ENCODE peak calls at places on chromosomes 16 and 17, in four cellular contexts. F, R, M and W are unnamed samples.
A peak's percentile ranks its signal among the peaks of the same experiment; 100 is the strongest.

GRCh38 chr17:77085916-77086432 is 54.8 kb upstream of the SEC14L1 start:
- DNase-seq in F (peak; percentile 84), R (peak; percentile 47), M (no peak), W (peak; percentile 91)

GRCh38 chr17:40399185-40399584 is 18.5 kb downstream of the TOP2A start:
- DNase-seq in F (peak; percentile 66), R (peak; percentile 28), M (peak; percentile 73), W (peak; percentile 26)

GRCh38 chr17:50269477-50270429 is 4.5 kb upstream of the TMEM92 start:
- DNase-seq in F (peak; percentile 66), R (peak; percentile 72), M (peak; percentile 88), W (peak; percentile 73)

GRCh38 chr17:64024215-64024654 is 3.8 kb upstream of the ICAM2 start:
- DNase-seq in F (no peak), R (no peak), M (no peak), W (no peak)

GRCh38 chr16:65121870-65122723 is at the start of gene CDH11:
- DNase-seq in F (no peak), R (no peak), M (peak; percentile 78), W (no peak)

GRCh38 chr16:89183975-89184684 is 12.6 kb downstream of the CDH15 start:
- DNase-seq in F (no peak), R (no peak), M (no peak), W (no peak)

GRCh38 chr16:27430923-27431484 is 29.0 kb downstream of the IL21R start:
- DNase-seq in F (peak; percentile 70), R (no peak), M (no peak), W (no peak)

GRCh38 chr17:38967290-38967738 is at the start of gene FBXO47:
- DNase-seq in F (peak; percentile 93), R (no peak), M (peak; percentile 100), W (no peak)

GRCh38 chr17:70905796-70906195 is 736.5 kb downstream of the KCNJ2 start:
- DNase-seq in F (no peak), R (no peak), M (no peak), W (no peak)

GRCh38 chr17:63697341-63698286 is 2.3 kb downstream of the LIMD2 start:
- DNase-seq in F (peak; percentile 91), R (peak; percentile 78), M (peak; percentile 75), W (peak; percentile 72)

DNA sequence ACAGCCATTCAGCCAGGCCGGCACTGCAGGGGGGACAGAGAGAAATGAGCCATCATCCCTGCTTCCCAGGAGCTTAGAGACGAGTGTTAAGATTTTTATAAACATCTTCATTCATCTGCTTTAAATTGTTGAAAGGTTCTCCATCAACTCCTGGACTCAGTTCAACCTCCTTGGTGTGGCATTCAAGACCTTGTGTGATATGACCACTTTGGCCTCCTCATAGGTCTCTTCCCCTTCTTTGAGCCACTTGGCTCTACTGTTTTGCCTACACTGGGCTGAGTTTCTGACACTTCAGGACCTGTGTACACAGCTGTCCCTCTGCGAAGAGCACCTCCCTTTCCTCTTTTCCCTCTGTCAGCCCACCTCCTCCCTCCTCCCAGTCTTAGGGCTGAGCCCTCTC is 4.3 kb downstream of the DOC2B start:
- DNase-seq in F (no peak), R (no peak), M (no peak), W (no peak)
- H2AFZ ChIP-seq in F (no peak overlapping the region), R (no peak overlapping the region), M (no peak overlapping the region), W (no peak overlapping the region)

GRCh38 chr16:12185563-12185962 is 209.0 kb downstream of the SNX29 start:
- DNase-seq in F (no peak), R (no peak), M (no peak), W (no peak)

GRCh38 chr16:12184419-12184831 is 207.9 kb downstream of the SNX29 start:
- DNase-seq in F (no peak), R (no peak), M (no peak), W (no peak)

GRCh38 chr16:12187939-12188673 is 211.6 kb downstream of the SNX29 start:
- DNase-seq in F (no peak), R (no peak), M (no peak), W (no peak)

GRCh38 chr16:12188674-12189249 is 212.2 kb downstream of the SNX29 start:
- DNase-seq in F (no peak), R (no peak), M (no peak), W (no peak)

GRCh38 chr16:12186774-12187335 is 210.3 kb downstream of the SNX29 start:
- DNase-seq in F (no peak), R (no peak), M (no peak), W (no peak)
- H3K79me2 ChIP-seq in F (no peaks in the 10 kb centered on the region), R (no peaks in the 10 kb centered on the region), M (no peaks in the 10 kb centered on the region), W (peaks cover 36% of the 10 kb centered on the region)

GRCh38 chr16:14427371-14427948 is 202.6 kb downstream of the PARN start:
- DNase-seq in F (no peak), R (no peak), M (no peak), W (no peak)
- H3K27ac ChIP-seq in F (no peak overlapping the region), R (no peak overlapping the region), M (peak overlapping the region; percentile 50), W (no peak overlapping the region)

DNA sequence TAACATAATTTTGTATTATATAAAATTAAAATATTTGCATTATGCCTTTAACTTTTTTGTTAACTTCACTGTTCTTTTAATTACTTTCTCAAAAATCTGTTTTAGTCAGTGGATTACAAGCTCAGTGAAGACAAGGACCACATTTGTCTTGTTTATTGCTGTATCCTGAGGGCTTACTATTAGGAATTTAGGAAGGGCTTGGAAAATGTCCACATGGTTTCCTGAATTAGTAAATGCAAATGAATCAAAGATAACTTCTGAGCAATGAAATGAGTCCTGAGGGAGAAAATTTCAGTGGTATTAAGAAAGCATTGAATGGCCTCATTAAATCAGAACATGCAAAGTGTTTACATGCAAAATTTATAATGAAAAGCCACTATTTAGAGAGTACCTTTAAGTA is 1293.2 kb upstream of the GOT2 start:
- DNase-seq in F (no peak), R (no peak), M (no peak), W (no peak)
- H2AFZ ChIP-seq in F (no peak overlapping the region), R (no peak overlapping the region), M (no peak overlapping the region), W (no peak overlapping the region)

GRCh38 chr17:17830740-17831207 is 6.0 kb downstream of the SREBF1 start:
- DNase-seq in F (no peak), R (no peak), M (no peak), W (no peak)
- H3K79me2 ChIP-seq in F (peaks cover 55% of the 10 kb centered on the region), R (peaks cover 22% of the 10 kb centered on the region), M (peaks cover 92% of the 10 kb centered on the region), W (peaks cover 81% of the 10 kb centered on the region)

GRCh38 chr17:57862990-57863667 is 13.3 kb upstream of the MRPS23 start:
- DNase-seq in F (no peak), R (no peak), M (no peak), W (no peak)

GRCh38 chr17:57862410-57862989 is 12.7 kb upstream of the MRPS23 start:
- DNase-seq in F (no peak), R (no peak), M (peak; percentile 51), W (no peak)

GRCh38 chr17:57860414-57860999 is 10.7 kb upstream of the MRPS23 start:
- DNase-seq in F (no peak), R (no peak), M (no peak), W (no peak)

GRCh38 chr17:57861000-57861736 is 11.3 kb upstream of the MRPS23 start:
- DNase-seq in F (peak; percentile 21), R (peak; percentile 62), M (peak; percentile 75), W (peak; percentile 55)

DNA sequence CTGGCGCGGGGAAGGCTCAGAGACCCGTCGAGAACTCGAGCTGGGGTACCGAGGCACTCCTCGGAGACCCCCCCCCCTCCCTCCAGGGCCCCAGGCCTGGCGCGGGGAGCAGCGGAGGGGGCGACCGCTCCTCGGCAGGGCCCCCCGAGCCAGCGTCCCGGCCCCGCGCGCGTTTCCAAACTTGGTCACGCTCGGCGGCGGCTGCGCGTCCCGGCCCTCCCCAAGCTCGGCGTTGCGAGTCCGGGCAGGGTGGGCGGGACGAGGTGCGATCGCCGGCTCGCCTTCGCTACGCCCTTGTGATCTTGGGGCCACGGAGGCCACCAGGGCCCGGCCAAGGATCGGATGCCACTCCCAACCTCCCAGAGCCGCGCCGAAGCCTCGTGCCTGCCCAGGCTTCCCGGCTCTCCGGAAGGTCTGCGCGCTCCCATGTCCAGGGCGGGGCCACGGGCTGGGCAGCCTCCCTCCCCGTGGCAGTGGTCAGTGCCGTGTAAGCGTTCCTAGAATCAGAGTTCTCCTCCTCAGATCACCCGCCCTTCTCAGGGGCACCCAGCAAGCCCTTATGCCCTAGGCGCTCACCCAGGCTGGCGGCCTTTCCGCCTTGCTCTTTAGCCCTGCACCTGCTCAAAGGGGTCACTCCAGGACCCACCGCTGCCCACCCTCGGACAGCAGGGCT is 12.0 kb upstream of the MRPS23 start:
- DNase-seq in F (no peak), R (no peak), M (peak; percentile 73), W (no peak)
- H3K27ac ChIP-seq in F (no peak overlapping the region), R (no peak overlapping the region), M (no peak overlapping the region), W (no peak overlapping the region)

DNA sequence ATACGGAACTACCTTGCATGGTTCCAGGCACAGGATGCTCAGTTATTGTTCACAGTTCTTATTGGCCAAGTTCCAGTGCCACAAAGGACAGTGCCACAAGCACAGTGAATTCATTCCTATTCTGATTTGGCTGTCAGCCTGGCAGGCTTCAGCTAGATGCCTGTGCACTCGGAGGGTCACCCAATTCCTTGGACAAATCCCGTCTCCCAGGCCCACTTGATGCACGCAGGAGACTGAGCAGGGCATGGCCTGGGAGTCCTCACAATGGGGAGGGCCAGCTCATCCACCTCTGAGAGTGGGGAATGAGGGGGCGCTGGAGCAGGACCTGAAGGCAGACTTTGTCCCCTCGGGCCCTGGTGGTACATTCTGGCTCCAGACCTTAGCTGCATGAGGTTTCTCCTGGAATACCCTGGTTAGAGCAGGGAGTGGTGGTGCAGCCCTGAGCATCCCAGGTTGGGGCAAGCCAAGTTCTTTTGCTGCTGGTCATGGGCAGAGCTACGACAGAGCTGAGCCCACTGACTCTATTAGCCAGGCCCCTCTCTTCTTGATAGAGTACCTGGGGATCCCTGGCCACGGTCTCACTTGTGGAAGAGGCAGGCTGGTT is 41.4 kb downstream of the MIS12 start:
- DNase-seq in F (no peak), R (no peak), M (peak; percentile 17), W (no peak)
- H2AFZ ChIP-seq in F (no peak overlapping the region), R (no peak overlapping the region), M (no peak overlapping the region), W (no peak overlapping the region)